ENCODE peak calls at places on chromosomes 7 and 10, in seven cellular contexts. One of them, this sample, is unnamed.

GRCh38 chr7:150966002-150966401 is 12.1 kb downstream of the KCNH2 start:
- DNase-seq in SK-N-SH: peak
- DNase-seq in CD8-positive, alpha-beta T cell: no peak
- DNase-seq in left cardiac atrium: no peak
- DNase-seq in hypothalamus: no peak
- DNase-seq in ovary: no peak
- DNase-seq in NCI-H1092: no peak
- DNase-seq in this sample: peak

GRCh38 chr7:43792471-43792870 is 34.0 kb downstream of the BLVRA start:
- DNase-seq in SK-N-SH: no peak
- DNase-seq in CD8-positive, alpha-beta T cell: no peak
- DNase-seq in left cardiac atrium: no peak
- DNase-seq in hypothalamus: no peak
- DNase-seq in ovary: no peak
- DNase-seq in NCI-H1092: no peak
- DNase-seq in this sample: no peak

GRCh38 chr7:47654672-47655340 is 72.9 kb upstream of the TNS3 start:
- DNase-seq in SK-N-SH: no peak
- DNase-seq in CD8-positive, alpha-beta T cell: no peak
- DNase-seq in left cardiac atrium: no peak
- DNase-seq in hypothalamus: no peak
- DNase-seq in ovary: no peak
- DNase-seq in NCI-H1092: no peak
- DNase-seq in this sample: no peak

GRCh38 chr10:3781458-3782098 is 3.4 kb downstream of the KLF6 start:
- DNase-seq in SK-N-SH: no peak
- DNase-seq in CD8-positive, alpha-beta T cell: peak
- DNase-seq in left cardiac atrium: peak
- DNase-seq in hypothalamus: no peak
- DNase-seq in ovary: peak
- DNase-seq in NCI-H1092: no peak
- DNase-seq in this sample: no peak

GRCh38 chr10:80283536-80284199 is 5.8 kb downstream of the MAT1A start:
- DNase-seq in SK-N-SH: no peak
- DNase-seq in CD8-positive, alpha-beta T cell: no peak
- DNase-seq in left cardiac atrium: no peak
- DNase-seq in hypothalamus: no peak
- DNase-seq in ovary: no peak
- DNase-seq in NCI-H1092: no peak
- DNase-seq in this sample: no peak

GRCh38 chr10:28577506-28577905 is 44.6 kb downstream of the WAC start:
- DNase-seq in SK-N-SH: no peak
- DNase-seq in CD8-positive, alpha-beta T cell: no peak
- DNase-seq in left cardiac atrium: no peak
- DNase-seq in hypothalamus: no peak
- DNase-seq in ovary: no peak
- DNase-seq in NCI-H1092: no peak
- DNase-seq in this sample: no peak

GRCh38 chr7:32890010-32890552 is 1.5 kb downstream of the KBTBD2 start:
- DNase-seq in SK-N-SH: no peak
- DNase-seq in CD8-positive, alpha-beta T cell: no peak
- DNase-seq in left cardiac atrium: no peak
- DNase-seq in hypothalamus: no peak
- DNase-seq in ovary: no peak
- DNase-seq in NCI-H1092: no peak
- DNase-seq in this sample: peak

GRCh38 chr10:35007858-35008301 is 82.3 kb downstream of the CUL2 start:
- DNase-seq in SK-N-SH: no peak
- DNase-seq in CD8-positive, alpha-beta T cell: no peak
- DNase-seq in left cardiac atrium: no peak
- DNase-seq in hypothalamus: no peak
- DNase-seq in ovary: no peak
- DNase-seq in NCI-H1092: no peak
- DNase-seq in this sample: no peak

GRCh38 chr7:135160098-135160857 is 10.2 kb downstream of the CYREN start:
- DNase-seq in SK-N-SH: no peak
- DNase-seq in CD8-positive, alpha-beta T cell: no peak
- DNase-seq in left cardiac atrium: no peak
- DNase-seq in hypothalamus: no peak
- DNase-seq in ovary: no peak
- DNase-seq in NCI-H1092: no peak
- DNase-seq in this sample: no peak

GRCh38 chr7:134875867-134876266 is 96.4 kb downstream of the CALD1 start:
- DNase-seq in SK-N-SH: no peak
- DNase-seq in CD8-positive, alpha-beta T cell: no peak
- DNase-seq in left cardiac atrium: no peak
- DNase-seq in hypothalamus: no peak
- DNase-seq in ovary: no peak
- DNase-seq in NCI-H1092: no peak
- DNase-seq in this sample: no peak

This sample was measured in NCI-H69.